ENCODE peak calls at places on chromosomes 1 and 21, in eight cellular contexts. One of them, this sample, is unnamed.

GRCh38 chr1:77658271-77658670 is 24.2 kb downstream of the ZZZ3 start:
- DNase-seq in T-helper 1 cell: no peak
- DNase-seq in NCI-H524: no peak
- DNase-seq in colonic mucosa: no peak
- DNase-seq in DMS53: no peak
- DNase-seq in LoVo: no peak
- DNase-seq in brain microvascular endothelial cell: no peak
- DNase-seq in activated T-helper 1 cell treated with anti-CD3 and anti-CD28 coated beads, Interleukin-12 subunit alpha, Interleukin-12 subunit beta, Interleukin-2, Interleukin-4 antibody, amounts not matched to agents 30 ng/mL and 10 ng/mL and 1 ng/mL, durations not matched to agents 14 hours and 24 hours and 36 hours: no peak
- DNase-seq in this sample: no peak

GRCh38 chr1:152515454-152515823 is 1.2 kb downstream of the CRCT1 start:
- DNase-seq in activated T-helper 1 cell treated with anti-CD3 and anti-CD28 coated beads, Interleukin-12 subunit alpha, Interleukin-12 subunit beta, Interleukin-2, Interleukin-4 antibody, amounts not matched to agents 30 ng/mL and 10 ng/mL and 1 ng/mL, durations not matched to agents 14 hours and 24 hours and 36 hours: no peak
- DNase-seq in T-helper 1 cell: no peak
- DNase-seq in DMS53: no peak
- DNase-seq in brain microvascular endothelial cell: peak; percentile 10
- DNase-seq in colonic mucosa: no peak
- DNase-seq in LoVo: no peak
- DNase-seq in NCI-H524: no peak
- DNase-seq in this sample: peak; percentile 28

GRCh38 chr21:40770435-40771055 is 76.4 kb downstream of the DSCAM start:
- DNase-seq in activated T-helper 1 cell treated with anti-CD3 and anti-CD28 coated beads, Interleukin-12 subunit alpha, Interleukin-12 subunit beta, Interleukin-2, Interleukin-4 antibody, amounts not matched to agents 30 ng/mL and 10 ng/mL and 1 ng/mL, durations not matched to agents 14 hours and 24 hours and 36 hours: no peak
- DNase-seq in DMS53: no peak
- DNase-seq in brain microvascular endothelial cell: no peak
- DNase-seq in LoVo: no peak
- DNase-seq in colonic mucosa: no peak
- DNase-seq in T-helper 1 cell: no peak
- DNase-seq in NCI-H524: no peak
- DNase-seq in this sample: no peak

GRCh38 chr1:15680131-15680530 is 4.0 kb upstream of the PLEKHM2 start:
- DNase-seq in colonic mucosa: no peak
- DNase-seq in brain microvascular endothelial cell: peak; percentile 65
- DNase-seq in T-helper 1 cell: no peak
- DNase-seq in DMS53: no peak
- DNase-seq in LoVo: no peak
- DNase-seq in activated T-helper 1 cell treated with anti-CD3 and anti-CD28 coated beads, Interleukin-12 subunit alpha, Interleukin-12 subunit beta, Interleukin-2, Interleukin-4 antibody, amounts not matched to agents 30 ng/mL and 10 ng/mL and 1 ng/mL, durations not matched to agents 14 hours and 24 hours and 36 hours: no peak
- DNase-seq in NCI-H524: no peak
- DNase-seq in this sample: no peak

GRCh38 chr1:111227875-111228747 is 598 bp downstream of the CHI3L2 start:
- DNase-seq in DMS53: peak; percentile 69
- DNase-seq in brain microvascular endothelial cell: peak; percentile 84
- DNase-seq in activated T-helper 1 cell treated with anti-CD3 and anti-CD28 coated beads, Interleukin-12 subunit alpha, Interleukin-12 subunit beta, Interleukin-2, Interleukin-4 antibody, amounts not matched to agents 30 ng/mL and 10 ng/mL and 1 ng/mL, durations not matched to agents 14 hours and 24 hours and 36 hours: no peak
- DNase-seq in colonic mucosa: no peak
- DNase-seq in LoVo: peak; percentile 47
- DNase-seq in T-helper 1 cell: no peak
- DNase-seq in NCI-H524: no peak
- DNase-seq in this sample: no peak

GRCh38 chr1:154970631-154971340 is at the start of gene SHC1:
- DNase-seq in activated T-helper 1 cell treated with anti-CD3 and anti-CD28 coated beads, Interleukin-12 subunit alpha, Interleukin-12 subunit beta, Interleukin-2, Interleukin-4 antibody, amounts not matched to agents 30 ng/mL and 10 ng/mL and 1 ng/mL, durations not matched to agents 14 hours and 24 hours and 36 hours: peak; percentile 40
- DNase-seq in NCI-H524: no peak
- DNase-seq in T-helper 1 cell: no peak
- DNase-seq in brain microvascular endothelial cell: peak; percentile 88
- DNase-seq in colonic mucosa: peak; percentile 87
- DNase-seq in DMS53: peak; percentile 53
- DNase-seq in LoVo: no peak
- DNase-seq in this sample: peak; percentile 61

GRCh38 chr1:110341872-110342331 is 2.7 kb downstream of the RBM15 start:
- DNase-seq in colonic mucosa: no peak
- DNase-seq in T-helper 1 cell: no peak
- DNase-seq in brain microvascular endothelial cell: no peak
- DNase-seq in LoVo: no peak
- DNase-seq in NCI-H524: no peak
- DNase-seq in activated T-helper 1 cell treated with anti-CD3 and anti-CD28 coated beads, Interleukin-12 subunit alpha, Interleukin-12 subunit beta, Interleukin-2, Interleukin-4 antibody, amounts not matched to agents 30 ng/mL and 10 ng/mL and 1 ng/mL, durations not matched to agents 14 hours and 24 hours and 36 hours: no peak
- DNase-seq in DMS53: no peak
- DNase-seq in this sample: peak; percentile 21

GRCh38 chr1:229452956-229453801 is 19.3 kb upstream of the ACTA1 start:
- DNase-seq in colonic mucosa: no peak
- DNase-seq in brain microvascular endothelial cell: no peak
- DNase-seq in activated T-helper 1 cell treated with anti-CD3 and anti-CD28 coated beads, Interleukin-12 subunit alpha, Interleukin-12 subunit beta, Interleukin-2, Interleukin-4 antibody, amounts not matched to agents 30 ng/mL and 10 ng/mL and 1 ng/mL, durations not matched to agents 14 hours and 24 hours and 36 hours: no peak
- DNase-seq in T-helper 1 cell: no peak
- DNase-seq in DMS53: peak; percentile 35
- DNase-seq in NCI-H524: peak; percentile 1
- DNase-seq in LoVo: peak; percentile 1
- DNase-seq in this sample: peak; percentile 20

GRCh38 chr1:117093870-117094621 is 27.5 kb downstream of the TRIM45 start:
- DNase-seq in T-helper 1 cell: no peak
- DNase-seq in DMS53: peak; percentile 34
- DNase-seq in colonic mucosa: no peak
- DNase-seq in activated T-helper 1 cell treated with anti-CD3 and anti-CD28 coated beads, Interleukin-12 subunit alpha, Interleukin-12 subunit beta, Interleukin-2, Interleukin-4 antibody, amounts not matched to agents 30 ng/mL and 10 ng/mL and 1 ng/mL, durations not matched to agents 14 hours and 24 hours and 36 hours: peak; percentile 34
- DNase-seq in NCI-H524: peak; percentile 14
- DNase-seq in brain microvascular endothelial cell: peak; percentile 80
- DNase-seq in LoVo: peak; percentile 40
- DNase-seq in this sample: peak; percentile 66

GRCh38 chr1:3473381-3473844 is 18.9 kb downstream of the ARHGEF16 start:
- DNase-seq in LoVo: no peak
- DNase-seq in brain microvascular endothelial cell: peak; percentile 91
- DNase-seq in NCI-H524: no peak
- DNase-seq in DMS53: no peak
- DNase-seq in T-helper 1 cell: no peak
- DNase-seq in activated T-helper 1 cell treated with anti-CD3 and anti-CD28 coated beads, Interleukin-12 subunit alpha, Interleukin-12 subunit beta, Interleukin-2, Interleukin-4 antibody, amounts not matched to agents 30 ng/mL and 10 ng/mL and 1 ng/mL, durations not matched to agents 14 hours and 24 hours and 36 hours: no peak
- DNase-seq in colonic mucosa: no peak
- DNase-seq in this sample: no peak

GRCh38 chr1:27966402-27967105 is 6.8 kb downstream of the XKR8 start:
- DNase-seq in brain microvascular endothelial cell: no peak
- DNase-seq in DMS53: peak; percentile 35
- DNase-seq in LoVo: peak; percentile 23
- DNase-seq in NCI-H524: no peak
- DNase-seq in T-helper 1 cell: no peak
- DNase-seq in colonic mucosa: no peak
- DNase-seq in activated T-helper 1 cell treated with anti-CD3 and anti-CD28 coated beads, Interleukin-12 subunit alpha, Interleukin-12 subunit beta, Interleukin-2, Interleukin-4 antibody, amounts not matched to agents 30 ng/mL and 10 ng/mL and 1 ng/mL, durations not matched to agents 14 hours and 24 hours and 36 hours: no peak
- DNase-seq in this sample: no peak

GRCh38 chr1:41447995-41448770 is 36.3 kb downstream of the EDN2 start:
- DNase-seq in DMS53: peak; percentile 23
- DNase-seq in colonic mucosa: no peak
- DNase-seq in T-helper 1 cell: no peak
- DNase-seq in NCI-H524: no peak
- DNase-seq in activated T-helper 1 cell treated with anti-CD3 and anti-CD28 coated beads, Interleukin-12 subunit alpha, Interleukin-12 subunit beta, Interleukin-2, Interleukin-4 antibody, amounts not matched to agents 30 ng/mL and 10 ng/mL and 1 ng/mL, durations not matched to agents 14 hours and 24 hours and 36 hours: no peak
- DNase-seq in brain microvascular endothelial cell: no peak
- DNase-seq in LoVo: no peak
- DNase-seq in this sample: no peak

GRCh38 chr1:208542309-208542708 is 298.1 kb upstream of the PLXNA2 start:
- DNase-seq in LoVo: no peak
- DNase-seq in colonic mucosa: no peak
- DNase-seq in T-helper 1 cell: no peak
- DNase-seq in DMS53: no peak
- DNase-seq in brain microvascular endothelial cell: no peak
- DNase-seq in NCI-H524: no peak
- DNase-seq in activated T-helper 1 cell treated with anti-CD3 and anti-CD28 coated beads, Interleukin-12 subunit alpha, Interleukin-12 subunit beta, Interleukin-2, Interleukin-4 antibody, amounts not matched to agents 30 ng/mL and 10 ng/mL and 1 ng/mL, durations not matched to agents 14 hours and 24 hours and 36 hours: no peak
- DNase-seq in this sample: no peak

GRCh38 chr1:181490276-181490675 is 7.0 kb downstream of the CACNA1E start:
- DNase-seq in LoVo: no peak
- DNase-seq in DMS53: no peak
- DNase-seq in T-helper 1 cell: no peak
- DNase-seq in brain microvascular endothelial cell: no peak
- DNase-seq in colonic mucosa: no peak
- DNase-seq in activated T-helper 1 cell treated with anti-CD3 and anti-CD28 coated beads, Interleukin-12 subunit alpha, Interleukin-12 subunit beta, Interleukin-2, Interleukin-4 antibody, amounts not matched to agents 30 ng/mL and 10 ng/mL and 1 ng/mL, durations not matched to agents 14 hours and 24 hours and 36 hours: no peak
- DNase-seq in NCI-H524: no peak
- DNase-seq in this sample: no peak

GRCh38 chr1:230303069-230303468 is 123.1 kb downstream of the PGBD5 start:
- DNase-seq in colonic mucosa: no peak
- DNase-seq in DMS53: no peak
- DNase-seq in LoVo: no peak
- DNase-seq in T-helper 1 cell: no peak
- DNase-seq in activated T-helper 1 cell treated with anti-CD3 and anti-CD28 coated beads, Interleukin-12 subunit alpha, Interleukin-12 subunit beta, Interleukin-2, Interleukin-4 antibody, amounts not matched to agents 30 ng/mL and 10 ng/mL and 1 ng/mL, durations not matched to agents 14 hours and 24 hours and 36 hours: no peak
- DNase-seq in NCI-H524: peak; percentile 78
- DNase-seq in brain microvascular endothelial cell: no peak
- DNase-seq in this sample: no peak

GRCh38 chr1:226568077-226568831 is 19.7 kb downstream of the STUM start:
- DNase-seq in T-helper 1 cell: no peak
- DNase-seq in LoVo: no peak
- DNase-seq in colonic mucosa: no peak
- DNase-seq in activated T-helper 1 cell treated with anti-CD3 and anti-CD28 coated beads, Interleukin-12 subunit alpha, Interleukin-12 subunit beta, Interleukin-2, Interleukin-4 antibody, amounts not matched to agents 30 ng/mL and 10 ng/mL and 1 ng/mL, durations not matched to agents 14 hours and 24 hours and 36 hours: no peak
- DNase-seq in brain microvascular endothelial cell: no peak
- DNase-seq in DMS53: peak; percentile 14
- DNase-seq in NCI-H524: no peak
- DNase-seq in this sample: peak; percentile 17

GRCh38 chr1:78918157-78918556 is 88.4 kb downstream of the ADGRL4 start:
- DNase-seq in T-helper 1 cell: no peak
- DNase-seq in colonic mucosa: no peak
- DNase-seq in activated T-helper 1 cell treated with anti-CD3 and anti-CD28 coated beads, Interleukin-12 subunit alpha, Interleukin-12 subunit beta, Interleukin-2, Interleukin-4 antibody, amounts not matched to agents 30 ng/mL and 10 ng/mL and 1 ng/mL, durations not matched to agents 14 hours and 24 hours and 36 hours: no peak
- DNase-seq in DMS53: no peak
- DNase-seq in brain microvascular endothelial cell: no peak
- DNase-seq in LoVo: no peak
- DNase-seq in NCI-H524: no peak
- DNase-seq in this sample: no peak

This sample was measured in small intestine.